ENCODE peak calls at places on chromosomes 2 and 18, in seven cellular contexts. I, F, E, M, R, Q and B are unnamed samples.

GRCh38 chr18:6058941-6059340 is 163.6 kb upstream of the TMEM200C start:
- DNase-seq in M (no peak), E (peak), Q (no peak), I (no peak), F (no peak), R (no peak), B (no peak)

GRCh38 chr2:172564376-172564775 is 8.5 kb downstream of the PDK1 start:
- DNase-seq in R (no peak), E (no peak), Q (no peak), F (no peak), I (peak), M (no peak), B (no peak)

GRCh38 chr18:56322403-56322802 is 316.0 kb downstream of the TXNL1 start:
- DNase-seq in E (no peak), M (no peak), R (no peak), F (no peak), Q (no peak), I (no peak), B (no peak)

GRCh38 chr2:237348281-237348865 is 65.6 kb downstream of the COL6A3 start:
- DNase-seq in Q (no peak), M (no peak), F (no peak), E (no peak), R (no peak), I (no peak), B (no peak)

GRCh38 chr18:8177330-8178016 is 431.8 kb upstream of the RAB12 start:
- DNase-seq in I (no peak), F (no peak), R (no peak), M (no peak), Q (no peak), E (peak), B (peak)

GRCh38 chr18:40055262-40055661 is 1899.8 kb upstream of the PIK3C3 start:
- DNase-seq in M (no peak), E (no peak), R (no peak), I (no peak), F (no peak), Q (no peak), B (no peak)

GRCh38 chr2:139773720-139774277 is 993.6 kb upstream of the NXPH2 start:
- DNase-seq in I (no peak), R (no peak), M (no peak), F (no peak), Q (no peak), E (no peak), B (no peak)

GRCh38 chr2:46858697-46859080 is 56.9 kb downstream of the MCFD2 start:
- DNase-seq in I (no peak), F (no peak), R (no peak), E (no peak), Q (no peak), M (no peak), B (no peak)

GRCh38 chr2:152513681-152514080 is 178.7 kb downstream of the FMNL2 start:
- DNase-seq in Q (no peak), E (no peak), M (no peak), I (no peak), R (no peak), F (no peak), B (no peak)

GRCh38 chr2:211241891-211242290 is 685.5 kb downstream of the CPS1 start:
- DNase-seq in F (no peak), R (no peak), E (no peak), I (no peak), Q (no peak), M (no peak), B (no peak)

GRCh38 chr2:111667542-111668273 is 216.3 kb downstream of the ANAPC1 start:
- DNase-seq in R (no peak), E (peak), I (no peak), M (no peak), Q (no peak), F (no peak), B (no peak)

GRCh38 chr2:153871231-153872221 is at the start of gene GALNT13:
- DNase-seq in F (no peak), M (peak), I (no peak), Q (peak), E (peak), R (no peak), B (peak)

GRCh38 chr2:99507964-99508818 is 18.4 kb upstream of the REV1 start:
- DNase-seq in F (no peak), E (no peak), M (no peak), R (no peak), Q (no peak), I (no peak), B (no peak)

GRCh38 chr2:26612522-26613240 is 28.5 kb downstream of the CIB4 start:
- DNase-seq in M (peak), E (no peak), R (peak), Q (peak), F (no peak), I (no peak), B (no peak)

GRCh38 chr18:49061906-49062831 is 111.4 kb upstream of the SMAD7 start:
- DNase-seq in Q (no peak), E (no peak), M (no peak), I (peak), R (no peak), F (no peak), B (no peak)

GRCh38 chr2:109173311-109174171 is 44.5 kb downstream of the SH3RF3 start:
- DNase-seq in I (no peak), Q (peak), R (peak), E (no peak), F (peak), M (no peak), B (peak)

GRCh38 chr18:70172225-70172624 is 33.3 kb downstream of the RTTN start:
- DNase-seq in I (no peak), E (no peak), F (no peak), M (no peak), R (no peak), Q (no peak), B (no peak)

GRCh38 chr2:217837001-217837491 is 165.7 kb downstream of the TNS1 start:
- DNase-seq in M (peak), R (peak), I (peak), F (peak), Q (peak), E (peak), B (peak)

GRCh38 chr2:230326453-230327417 is at the start of gene SP140L:
- DNase-seq in F (peak), Q (peak), M (peak), I (peak), E (peak), R (peak), B (peak)

GRCh38 chr18:22840606-22841144 is 92.5 kb upstream of the RBBP8 start:
- DNase-seq in I (no peak), E (no peak), Q (no peak), R (no peak), M (no peak), F (no peak), B (no peak)

GRCh38 chr2:68589963-68590362 is 53.4 kb upstream of the PROKR1 start:
- DNase-seq in F (no peak), I (no peak), M (no peak), E (no peak), Q (no peak), R (no peak), B (no peak)

GRCh38 chr18:78914586-78914935 is 65.1 kb upstream of the SALL3 start:
- DNase-seq in F (no peak), R (no peak), M (no peak), I (no peak), Q (no peak), E (no peak), B (no peak)

GRCh38 chr18:13446024-13446423 is 227.5 kb downstream of the LDLRAD4 start:
- DNase-seq in R (no peak), F (no peak), I (no peak), M (no peak), E (no peak), Q (no peak), B (no peak)

GRCh38 chr2:160917850-160918249 is 242.4 kb upstream of the TANK start:
- DNase-seq in I (no peak), E (no peak), R (no peak), M (no peak), F (no peak), Q (no peak), B (no peak)

GRCh38 chr18:31657823-31658669 is 26.3 kb downstream of the B4GALT6 start:
- DNase-seq in R (no peak), Q (no peak), F (no peak), E (no peak), M (no peak), I (no peak), B (no peak)

GRCh38 chr2:156541706-156542105 is 105.5 kb downstream of the GPD2 start:
- DNase-seq in F (no peak), M (no peak), Q (no peak), E (no peak), I (no peak), R (no peak), B (no peak)

GRCh38 chr2:120541553-120541932 is 194.1 kb upstream of the GLI2 start:
- DNase-seq in M (no peak), Q (no peak), R (no peak), E (no peak), I (no peak), F (no peak), B (no peak)

GRCh38 chr2:212994976-212995375 is 156.4 kb downstream of the IKZF2 start:
- DNase-seq in I (no peak), F (no peak), M (no peak), E (no peak), Q (no peak), R (no peak), B (no peak)

GRCh38 chr2:10449481-10449831 is 1.3 kb upstream of the ODC1 start:
- DNase-seq in R (no peak), I (peak), F (no peak), E (no peak), Q (no peak), M (no peak), B (no peak)

GRCh38 chr2:10448208-10448645 is at the start of gene ODC1:
- DNase-seq in E (peak), M (peak), Q (peak), F (peak), I (peak), R (peak), B (peak)

GRCh38 chr2:10447300-10448207 is 573 bp downstream of the ODC1 start:
- DNase-seq in Q (no peak), F (no peak), E (peak), M (no peak), I (peak), R (peak), B (peak)

GRCh38 chr2:10449838-10450691 is 1.9 kb upstream of the ODC1 start:
- DNase-seq in R (peak), F (no peak), Q (no peak), E (peak), I (no peak), M (no peak), B (no peak)

GRCh38 chr2:10448646-10449480 is 736 bp upstream of the ODC1 start:
- DNase-seq in Q (peak), F (peak), E (peak), I (no peak), R (peak), M (no peak), B (peak)
- TF ChIP-seq POLR2A in Q (peak), F (no peak), E (peak), I (peak), R (peak), M (peak), B (peak)

GRCh38 chr2:36371070-36371962 is 15.7 kb downstream of the CRIM1 start:
- DNase-seq in Q (no peak), M (no peak), R (peak), F (no peak), E (peak), I (no peak), B (no peak)
- H3K4me3 ChIP-seq in Q (no peak), M (no peak), R (no peak), F (no peak), E (no peak), I (no peak), B (no peak)

GRCh38 chr2:229220254-229220653 is 50.8 kb downstream of the PID1 start:
- DNase-seq in E (no peak), Q (no peak), I (no peak), F (no peak), M (no peak), R (no peak), B (no peak)
- TF ChIP-seq POLR2A in E (no peak), Q (no peak), I (no peak), F (no peak), M (no peak), R (no peak), B (no peak)

DNA sequence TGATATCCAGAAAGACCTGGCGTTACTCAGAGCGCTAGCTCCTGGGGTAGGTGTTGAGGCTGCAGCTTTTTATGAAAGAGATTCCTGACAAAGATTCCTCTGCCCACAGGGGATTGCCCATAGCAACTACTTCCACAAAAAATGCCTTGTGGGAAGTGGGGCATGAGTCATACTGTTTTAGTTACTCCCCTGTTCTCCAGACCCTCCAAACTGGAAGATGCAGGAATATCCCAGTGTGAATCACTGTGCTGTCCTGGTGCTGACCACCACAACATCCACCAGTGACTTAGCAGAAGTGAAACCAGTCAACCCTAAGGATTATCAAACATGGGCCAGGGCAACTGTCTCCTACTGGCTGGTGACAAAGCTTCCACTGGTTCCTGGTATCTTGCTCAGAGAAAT is 61.8 kb downstream of the CDH2 start:
- DNase-seq in F (no peak), E (peak), R (no peak), Q (no peak), M (no peak), I (no peak), B (no peak)
- H3K4me3 ChIP-seq in F (no peak), E (no peak), R (no peak), Q (no peak), M (no peak), I (no peak), B (no peak)

DNA sequence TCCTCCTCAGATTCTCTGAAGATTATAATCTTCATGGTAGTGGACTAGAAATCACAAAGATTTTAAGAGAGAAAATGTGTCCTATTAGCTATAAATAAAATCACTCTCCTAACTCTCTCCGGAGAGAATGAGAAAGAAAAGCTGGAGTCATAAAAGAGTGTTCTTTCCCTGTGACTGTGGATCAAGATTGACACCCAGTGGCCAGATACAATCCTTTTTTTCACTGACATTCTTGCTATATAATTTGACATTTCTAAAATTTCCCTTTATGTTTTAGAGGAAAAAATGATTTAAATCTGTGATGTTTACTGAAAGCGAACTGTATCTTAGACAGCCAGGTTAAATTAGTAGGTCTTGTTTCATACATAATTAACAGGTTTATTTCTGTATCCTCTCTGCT is 35.4 kb upstream of the LRP2 start:
- DNase-seq in I (no peak), M (no peak), F (no peak), E (no peak), Q (no peak), R (no peak), B (no peak)
- TF ChIP-seq POLR2A in I (no peak), M (no peak), F (no peak), E (no peak), Q (no peak), R (no peak), B (no peak)

GRCh38 chr2:119158563-119159347 is at the start of gene C1QL2:
- DNase-seq in R (no peak), M (no peak), Q (no peak), F (no peak), E (no peak), I (no peak), B (no peak)

GRCh38 chr2:119155633-119156032 is 2.9 kb downstream of the C1QL2 start:
- DNase-seq in Q (no peak), E (no peak), I (no peak), M (no peak), R (no peak), F (no peak), B (no peak)

GRCh38 chr2:119157850-119158511 is 570 bp downstream of the C1QL2 start:
- DNase-seq in I (no peak), Q (no peak), R (no peak), E (no peak), M (no peak), F (no peak), B (no peak)

GRCh38 chr2:119156891-119157773 is 1.4 kb downstream of the C1QL2 start:
- DNase-seq in I (no peak), M (no peak), E (no peak), R (no peak), F (no peak), Q (no peak), B (no peak)

GRCh38 chr2:119156105-119156890 is 2.3 kb downstream of the C1QL2 start:
- DNase-seq in M (no peak), F (no peak), E (no peak), I (no peak), R (no peak), Q (no peak), B (no peak)
- H3K4me3 ChIP-seq in M (no peak), F (no peak), E (no peak), I (no peak), R (no peak), Q (no peak), B (no peak)